ENCODE peak calls at places on chromosomes 16 and 17, in seven cellular contexts. One of them, this sample, is unnamed.
A peak's percentile ranks its signal among the peaks of the same experiment; 100 is the strongest.

GRCh38 chr17:68512967-68513474 is 791 bp downstream of the PRKAR1A start:
- DNase-seq in stomach: no peak
- DNase-seq in HFF-Myc: no peak
- DNase-seq in foreskin fibroblast: peak; percentile 44
- DNase-seq in cardiac muscle cell: peak; percentile 67
- DNase-seq in prostate gland: no peak
- DNase-seq in body of pancreas: no peak
- DNase-seq in this sample: peak; percentile 24

GRCh38 chr17:82055023-82055964 is 3.6 kb downstream of the GPS1 start:
- DNase-seq in stomach: no peak
- DNase-seq in HFF-Myc: no peak
- DNase-seq in foreskin fibroblast: no peak
- DNase-seq in cardiac muscle cell: no peak
- DNase-seq in prostate gland: no peak
- DNase-seq in body of pancreas: no peak
- DNase-seq in this sample: no peak

GRCh38 chr16:11551842-11552241 is 34.9 kb downstream of the LITAF start:
- DNase-seq in stomach: no peak
- DNase-seq in HFF-Myc: no peak
- DNase-seq in foreskin fibroblast: no peak
- DNase-seq in cardiac muscle cell: no peak
- DNase-seq in prostate gland: no peak
- DNase-seq in body of pancreas: no peak
- DNase-seq in this sample: no peak

GRCh38 chr16:6345090-6345489 is 987.6 kb upstream of the RBFOX1 start:
- DNase-seq in stomach: no peak
- DNase-seq in HFF-Myc: no peak
- DNase-seq in foreskin fibroblast: no peak
- DNase-seq in cardiac muscle cell: no peak
- DNase-seq in prostate gland: no peak
- DNase-seq in body of pancreas: no peak
- DNase-seq in this sample: no peak

GRCh38 chr16:57619606-57620315 is 8.7 kb upstream of the ADGRG1 start:
- DNase-seq in stomach: peak; percentile 85
- DNase-seq in HFF-Myc: no peak
- DNase-seq in foreskin fibroblast: no peak
- DNase-seq in cardiac muscle cell: no peak
- DNase-seq in prostate gland: peak; percentile 92
- DNase-seq in body of pancreas: peak; percentile 91
- DNase-seq in this sample: peak; percentile 83

GRCh38 chr16:70715113-70715711 is 29.4 kb upstream of the MTSS2 start:
- DNase-seq in stomach: peak; percentile 41
- DNase-seq in HFF-Myc: peak; percentile 90
- DNase-seq in foreskin fibroblast: peak; percentile 98
- DNase-seq in cardiac muscle cell: peak; percentile 96
- DNase-seq in prostate gland: peak; percentile 84
- DNase-seq in body of pancreas: peak; percentile 81
- DNase-seq in this sample: peak; percentile 70

GRCh38 chr16:26981266-26981938 is 85.3 kb upstream of the C16orf82 start:
- DNase-seq in stomach: no peak
- DNase-seq in HFF-Myc: no peak
- DNase-seq in foreskin fibroblast: peak; percentile 89
- DNase-seq in cardiac muscle cell: peak; percentile 5
- DNase-seq in prostate gland: no peak
- DNase-seq in body of pancreas: no peak
- DNase-seq in this sample: no peak

GRCh38 chr17:56939869-56940484 is 20.9 kb downstream of the COIL start:
- DNase-seq in stomach: no peak
- DNase-seq in HFF-Myc: peak; percentile 52
- DNase-seq in foreskin fibroblast: peak; percentile 77
- DNase-seq in cardiac muscle cell: peak; percentile 75
- DNase-seq in prostate gland: no peak
- DNase-seq in body of pancreas: no peak
- DNase-seq in this sample: no peak

GRCh38 chr17:31425646-31426045 is 34.2 kb downstream of the RAB11FIP4 start:
- DNase-seq in stomach: no peak
- DNase-seq in HFF-Myc: no peak
- DNase-seq in foreskin fibroblast: peak; percentile 45
- DNase-seq in cardiac muscle cell: no peak
- DNase-seq in prostate gland: no peak
- DNase-seq in body of pancreas: peak; percentile 49
- DNase-seq in this sample: no peak

GRCh38 chr17:81238815-81239713 is at the start of the genes NDUFAF8 and TEPSIN:
- DNase-seq in stomach: peak; percentile 99
- DNase-seq in HFF-Myc: peak; percentile 98
- DNase-seq in foreskin fibroblast: peak; percentile 100
- DNase-seq in cardiac muscle cell: peak; percentile 100
- DNase-seq in prostate gland: peak; percentile 99
- DNase-seq in body of pancreas: peak; percentile 99
- DNase-seq in this sample: peak; percentile 97

GRCh38 chr16:90019543-90020259 is 445 bp upstream of the DBNDD1 start:
- DNase-seq in stomach: peak; percentile 40
- DNase-seq in HFF-Myc: no peak
- DNase-seq in foreskin fibroblast: peak; percentile 76
- DNase-seq in cardiac muscle cell: no peak
- DNase-seq in prostate gland: no peak
- DNase-seq in body of pancreas: peak; percentile 58
- DNase-seq in this sample: peak; percentile 62

GRCh38 chr17:35499548-35499947 is 37.9 kb downstream of the SLFN12L start:
- DNase-seq in stomach: no peak
- DNase-seq in HFF-Myc: no peak
- DNase-seq in foreskin fibroblast: no peak
- DNase-seq in cardiac muscle cell: no peak
- DNase-seq in prostate gland: no peak
- DNase-seq in body of pancreas: no peak
- DNase-seq in this sample: no peak

GRCh38 chr16:71573387-71574094 is 3.4 kb downstream of the TAT start:
- DNase-seq in stomach: no peak
- DNase-seq in HFF-Myc: no peak
- DNase-seq in foreskin fibroblast: no peak
- DNase-seq in cardiac muscle cell: no peak
- DNase-seq in prostate gland: no peak
- DNase-seq in body of pancreas: no peak
- DNase-seq in this sample: no peak

GRCh38 chr16:87074635-87075318 is 242.4 kb downstream of the C16orf95 start:
- DNase-seq in stomach: no peak
- DNase-seq in HFF-Myc: no peak
- DNase-seq in foreskin fibroblast: no peak
- DNase-seq in cardiac muscle cell: no peak
- DNase-seq in prostate gland: no peak
- DNase-seq in body of pancreas: no peak
- DNase-seq in this sample: peak; percentile 23

GRCh38 chr16:64250866-64251265 is 871.0 kb downstream of the CDH11 start:
- DNase-seq in stomach: no peak
- DNase-seq in HFF-Myc: no peak
- DNase-seq in foreskin fibroblast: peak; percentile 5
- DNase-seq in cardiac muscle cell: peak; percentile 17
- DNase-seq in prostate gland: no peak
- DNase-seq in body of pancreas: no peak
- DNase-seq in this sample: no peak

GRCh38 chr17:50221500-50222480 is 20.4 kb upstream of the COL1A1 start:
- DNase-seq in stomach: no peak
- DNase-seq in HFF-Myc: no peak
- DNase-seq in foreskin fibroblast: peak; percentile 79
- DNase-seq in cardiac muscle cell: peak; percentile 78
- DNase-seq in prostate gland: no peak
- DNase-seq in body of pancreas: no peak
- DNase-seq in this sample: no peak

GRCh38 chr17:68365469-68365868 is 74.2 kb downstream of the ARSG start:
- DNase-seq in stomach: no peak
- DNase-seq in HFF-Myc: no peak
- DNase-seq in foreskin fibroblast: no peak
- DNase-seq in cardiac muscle cell: no peak
- DNase-seq in prostate gland: no peak
- DNase-seq in body of pancreas: no peak
- DNase-seq in this sample: no peak

GRCh38 chr16:30028438-30029093 is 2.5 kb downstream of the TLCD3B start:
- DNase-seq in stomach: no peak
- DNase-seq in HFF-Myc: no peak
- DNase-seq in foreskin fibroblast: peak; percentile 33
- DNase-seq in cardiac muscle cell: peak; percentile 30
- DNase-seq in prostate gland: no peak
- DNase-seq in body of pancreas: no peak
- DNase-seq in this sample: no peak

GRCh38 chr17:797236-797635 is 15.1 kb downstream of the MRM3 start:
- DNase-seq in stomach: no peak
- DNase-seq in HFF-Myc: no peak
- DNase-seq in foreskin fibroblast: no peak
- DNase-seq in cardiac muscle cell: no peak
- DNase-seq in prostate gland: no peak
- DNase-seq in body of pancreas: no peak
- DNase-seq in this sample: no peak

GRCh38 chr17:7838291-7839075 is 4.5 kb downstream of the KDM6B start:
- DNase-seq in stomach: no peak
- DNase-seq in HFF-Myc: no peak
- DNase-seq in foreskin fibroblast: peak; percentile 81
- DNase-seq in cardiac muscle cell: peak; percentile 89
- DNase-seq in prostate gland: no peak
- DNase-seq in body of pancreas: peak; percentile 72
- DNase-seq in this sample: peak; percentile 53

GRCh38 chr16:67594956-67595355 is 32.6 kb downstream of the CTCF start:
- DNase-seq in stomach: no peak
- DNase-seq in HFF-Myc: no peak
- DNase-seq in foreskin fibroblast: peak; percentile 64
- DNase-seq in cardiac muscle cell: peak; percentile 79
- DNase-seq in prostate gland: no peak
- DNase-seq in body of pancreas: peak; percentile 37
- DNase-seq in this sample: no peak

GRCh38 chr16:50553731-50554360 is 5.7 kb downstream of the NKD1 start:
- DNase-seq in stomach: no peak
- DNase-seq in HFF-Myc: no peak
- DNase-seq in foreskin fibroblast: no peak
- DNase-seq in cardiac muscle cell: no peak
- DNase-seq in prostate gland: no peak
- DNase-seq in body of pancreas: no peak
- DNase-seq in this sample: no peak

GRCh38 chr17:29726721-29727252 is 104.1 kb upstream of the CORO6 start:
- DNase-seq in stomach: no peak
- DNase-seq in HFF-Myc: no peak
- DNase-seq in foreskin fibroblast: peak; percentile 27
- DNase-seq in cardiac muscle cell: peak; percentile 60
- DNase-seq in prostate gland: no peak
- DNase-seq in body of pancreas: no peak
- DNase-seq in this sample: no peak

GRCh38 chr17:42720996-42721583 is 23.8 kb downstream of the EZH1 start:
- DNase-seq in stomach: no peak
- DNase-seq in HFF-Myc: no peak
- DNase-seq in foreskin fibroblast: peak; percentile 73
- DNase-seq in cardiac muscle cell: peak; percentile 83
- DNase-seq in prostate gland: peak; percentile 54
- DNase-seq in body of pancreas: peak; percentile 25
- DNase-seq in this sample: no peak

GRCh38 chr17:30503558-30503957 is 26.4 kb downstream of the GOSR1 start:
- DNase-seq in stomach: no peak
- DNase-seq in HFF-Myc: no peak
- DNase-seq in foreskin fibroblast: no peak
- DNase-seq in cardiac muscle cell: no peak
- DNase-seq in prostate gland: no peak
- DNase-seq in body of pancreas: no peak
- DNase-seq in this sample: no peak

GRCh38 chr17:74117999-74118421 is 85.5 kb upstream of the RPL38 start:
- DNase-seq in stomach: no peak
- DNase-seq in HFF-Myc: no peak
- DNase-seq in foreskin fibroblast: no peak
- DNase-seq in cardiac muscle cell: no peak
- DNase-seq in prostate gland: no peak
- DNase-seq in body of pancreas: no peak
- DNase-seq in this sample: no peak

GRCh38 chr16:72424776-72425175 is 252.8 kb upstream of the PMFBP1 start:
- DNase-seq in stomach: no peak
- DNase-seq in HFF-Myc: no peak
- DNase-seq in foreskin fibroblast: no peak
- DNase-seq in cardiac muscle cell: no peak
- DNase-seq in prostate gland: no peak
- DNase-seq in body of pancreas: no peak
- DNase-seq in this sample: no peak

DNA sequence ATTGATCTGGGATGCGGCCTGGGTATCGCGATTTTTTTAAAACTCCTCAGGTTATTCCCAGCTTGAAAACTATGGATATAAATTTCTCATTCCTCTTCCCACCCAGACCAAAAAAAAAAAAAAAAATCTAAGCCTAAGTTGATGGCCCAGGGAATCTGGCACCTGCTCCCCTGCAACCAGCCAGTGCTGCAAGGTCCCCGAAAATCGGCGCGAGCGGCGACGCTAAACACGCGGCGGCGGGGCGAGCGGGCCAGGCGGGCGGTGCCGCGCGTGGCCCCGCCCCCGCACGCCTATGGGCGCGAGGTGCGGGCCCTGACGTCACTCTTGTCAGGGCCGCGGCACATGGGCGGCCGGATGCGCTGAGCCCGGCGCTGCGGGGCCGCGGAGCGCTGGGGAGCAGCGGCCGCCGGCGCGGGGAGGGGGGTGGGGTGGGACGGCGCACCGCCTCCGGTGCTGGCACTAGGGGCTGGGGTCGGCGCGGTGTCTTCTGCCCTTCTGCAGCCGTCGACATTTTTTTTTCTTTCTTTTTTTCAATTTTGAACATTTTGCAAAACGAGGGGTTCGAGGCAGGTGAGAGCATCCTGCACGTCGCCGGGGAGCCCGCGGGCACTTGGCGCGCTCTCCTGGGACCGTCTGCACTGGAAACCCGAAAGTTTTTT is at the start of gene HLF:
- DNase-seq in stomach: peak; percentile 81
- DNase-seq in HFF-Myc: no peak
- DNase-seq in foreskin fibroblast: peak; percentile 90
- DNase-seq in cardiac muscle cell: peak; percentile 84
- DNase-seq in prostate gland: peak; percentile 69
- DNase-seq in body of pancreas: peak; percentile 85
- DNase-seq in this sample: peak; percentile 81
- H3K4me3 ChIP-seq in stomach: peak within 1 kb of the TSS; percentile 54
- H3K4me3 ChIP-seq in HFF-Myc: peak within 1 kb of the TSS; percentile 19
- H3K4me3 ChIP-seq in foreskin fibroblast: peak within 1 kb of the TSS; percentile 46
- H3K4me3 ChIP-seq in cardiac muscle cell: peak within 1 kb of the TSS; percentile 50
- H3K4me3 ChIP-seq in prostate gland: peak within 1 kb of the TSS; percentile 45
- H3K4me3 ChIP-seq in body of pancreas: peak within 1 kb of the TSS; percentile 45
- H3K4me3 ChIP-seq in this sample: peak within 1 kb of the TSS; percentile 44

GRCh38 chr17:18044609-18045008 is 5.4 kb downstream of the GID4 start:
- DNase-seq in stomach: no peak
- DNase-seq in HFF-Myc: no peak
- DNase-seq in foreskin fibroblast: no peak
- DNase-seq in cardiac muscle cell: no peak
- DNase-seq in prostate gland: no peak
- DNase-seq in body of pancreas: no peak
- DNase-seq in this sample: no peak
- TF ChIP-seq CTCF in stomach: no peak
- TF ChIP-seq CTCF in HFF-Myc: no peak
- TF ChIP-seq CTCF in foreskin fibroblast: no peak
- TF ChIP-seq CTCF in cardiac muscle cell: no peak
- TF ChIP-seq CTCF in prostate gland: no peak
- TF ChIP-seq CTCF in body of pancreas: no peak
- TF ChIP-seq CTCF in this sample: no peak

GRCh38 chr17:18854956-18855355 is 3.0 kb upstream of the PRPSAP2 start:
- DNase-seq in stomach: no peak
- DNase-seq in HFF-Myc: no peak
- DNase-seq in foreskin fibroblast: no peak
- DNase-seq in cardiac muscle cell: no peak
- DNase-seq in prostate gland: no peak
- DNase-seq in body of pancreas: no peak
- DNase-seq in this sample: no peak
- H3K4me3 ChIP-seq in stomach: no peak overlapping the region
- H3K4me3 ChIP-seq in HFF-Myc: peak overlapping the region; percentile 73
- H3K4me3 ChIP-seq in foreskin fibroblast: peak overlapping the region; percentile 65
- H3K4me3 ChIP-seq in cardiac muscle cell: no peak overlapping the region
- H3K4me3 ChIP-seq in prostate gland: no peak overlapping the region
- H3K4me3 ChIP-seq in body of pancreas: no peak overlapping the region
- H3K4me3 ChIP-seq in this sample: no peak overlapping the region

GRCh38 chr17:75838410-75838809 is 5.8 kb downstream of the UNC13D start:
- DNase-seq in stomach: no peak
- DNase-seq in HFF-Myc: no peak
- DNase-seq in foreskin fibroblast: no peak
- DNase-seq in cardiac muscle cell: no peak
- DNase-seq in prostate gland: no peak
- DNase-seq in body of pancreas: no peak
- DNase-seq in this sample: no peak
- TF ChIP-seq CTCF in stomach: no peak
- TF ChIP-seq CTCF in HFF-Myc: no peak
- TF ChIP-seq CTCF in foreskin fibroblast: no peak
- TF ChIP-seq CTCF in cardiac muscle cell: no peak
- TF ChIP-seq CTCF in prostate gland: no peak
- TF ChIP-seq CTCF in body of pancreas: no peak
- TF ChIP-seq CTCF in this sample: no peak

This sample was measured in transverse colon.